ENCODE peak calls at places on chromosome 21, in four cellular contexts. W, D, K and P are unnamed samples.

GRCh38 chr21:41349607-41350390 is 12.0 kb upstream of the MX2 start:
- DNase-seq in W (no peak), K (no peak), D (no peak), P (no peak)

GRCh38 chr21:42120904-42121535 is 49.9 kb downstream of the UMODL1 start:
- DNase-seq in K (no peak), D (no peak), W (no peak), P (no peak)

GRCh38 chr21:46226920-46227599 is 1.5 kb downstream of the LSS start:
- DNase-seq in W (no peak), K (peak), D (no peak), P (no peak)

GRCh38 chr21:39807738-39808137 is 59.5 kb upstream of the PCP4 start:
- DNase-seq in K (no peak), D (no peak), W (no peak), P (no peak)

GRCh38 chr21:38669186-38669585 is 136.5 kb upstream of the ETS2 start:
- DNase-seq in W (peak), D (peak), K (peak), P (no peak)

GRCh38 chr21:40850071-40850470 is 3.1 kb upstream of the DSCAM start:
- DNase-seq in W (no peak), K (no peak), D (no peak), P (no peak)

GRCh38 chr21:41610042-41610839 is 102.3 kb upstream of the TMPRSS2 start:
- DNase-seq in W (peak), K (peak), D (peak), P (peak)

GRCh38 chr21:31011412-31011811 is 26.9 kb downstream of the KRTAP19-8 start:
- DNase-seq in D (no peak), K (no peak), W (no peak), P (no peak)

GRCh38 chr21:42474043-42474831 is 21.8 kb downstream of the RSPH1 start:
- DNase-seq in D (peak), W (peak), K (no peak), P (peak)

GRCh38 chr21:28758883-28759242 is 233.8 kb downstream of the LTN1 start:
- DNase-seq in D (no peak), K (no peak), W (no peak), P (no peak)

GRCh38 chr21:22346576-22346975 is 1348.4 kb downstream of the NCAM2 start:
- DNase-seq in W (no peak), D (no peak), K (no peak), P (no peak)

GRCh38 chr21:37139902-37140301 is 66.8 kb downstream of the TTC3 start:
- DNase-seq in W (no peak), K (no peak), D (no peak), P (no peak)
- TF ChIP-seq HMGXB4 in W (no peak), K (no peak), D (no peak), P (no peak)

GRCh38 chr21:16040601-16041000 is 310.8 kb downstream of the USP25 start:
- DNase-seq in W (no peak), D (peak), K (no peak), P (no peak)
- TF ChIP-seq HMGXB4 in W (no peak), D (no peak), K (no peak), P (no peak)

GRCh38 chr21:33028271-33028670 is 2.5 kb downstream of the OLIG2 start:
- DNase-seq in K (no peak), W (no peak), D (no peak), P (no peak)
- TF ChIP-seq HMGXB4 in K (no peak), W (no peak), D (no peak), P (no peak)

DNA sequence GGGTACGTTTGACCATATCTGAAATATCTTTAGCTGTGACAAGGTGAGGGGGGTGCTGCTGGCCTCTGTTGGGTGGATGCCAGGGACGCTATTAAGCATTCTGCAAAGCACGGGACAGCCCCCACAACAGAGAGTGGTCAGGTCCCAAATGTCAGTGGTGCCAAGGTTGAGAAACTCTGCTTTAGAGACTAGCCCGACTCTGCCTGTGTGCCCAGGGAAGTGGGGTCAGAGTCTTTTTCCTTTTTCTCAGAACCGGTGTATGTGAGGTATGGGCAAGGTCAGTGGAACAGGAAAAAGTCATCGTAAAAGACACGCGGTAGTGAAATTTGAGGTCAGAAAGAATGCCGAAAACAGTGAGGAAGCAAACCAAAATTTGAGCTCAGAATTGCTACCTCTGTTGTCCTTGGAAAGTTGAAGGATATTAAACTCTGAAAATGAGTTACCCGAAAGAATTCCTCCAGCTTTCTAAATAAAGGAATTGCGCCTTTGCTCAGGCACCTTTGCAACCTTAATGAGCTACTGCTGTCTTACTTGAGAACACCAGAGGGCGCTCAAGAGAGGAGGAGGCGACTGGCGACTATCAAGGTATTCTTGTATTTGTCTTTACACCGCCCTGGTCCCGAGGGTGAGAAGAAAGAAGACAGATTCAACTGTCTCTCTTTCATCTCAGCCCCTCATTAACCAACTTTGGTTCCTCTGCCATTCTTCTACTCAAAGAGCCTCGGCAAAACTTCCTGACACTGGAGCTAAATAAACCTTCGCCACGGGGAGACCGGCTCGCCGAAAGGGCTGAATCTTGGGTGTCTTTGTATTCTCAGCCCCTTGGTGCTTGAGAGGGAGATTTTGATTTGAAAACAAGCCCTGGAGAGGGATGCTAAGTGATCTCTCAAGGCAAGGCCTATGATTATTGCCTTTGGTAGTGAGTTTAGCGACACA is 85.4 kb upstream of the OLIG2 start:
- DNase-seq in D (peak), K (peak), W (peak), P (peak)
- TF ChIP-seq HMGXB4 in D (no peak), K (no peak), W (no peak), P (no peak)

DNA sequence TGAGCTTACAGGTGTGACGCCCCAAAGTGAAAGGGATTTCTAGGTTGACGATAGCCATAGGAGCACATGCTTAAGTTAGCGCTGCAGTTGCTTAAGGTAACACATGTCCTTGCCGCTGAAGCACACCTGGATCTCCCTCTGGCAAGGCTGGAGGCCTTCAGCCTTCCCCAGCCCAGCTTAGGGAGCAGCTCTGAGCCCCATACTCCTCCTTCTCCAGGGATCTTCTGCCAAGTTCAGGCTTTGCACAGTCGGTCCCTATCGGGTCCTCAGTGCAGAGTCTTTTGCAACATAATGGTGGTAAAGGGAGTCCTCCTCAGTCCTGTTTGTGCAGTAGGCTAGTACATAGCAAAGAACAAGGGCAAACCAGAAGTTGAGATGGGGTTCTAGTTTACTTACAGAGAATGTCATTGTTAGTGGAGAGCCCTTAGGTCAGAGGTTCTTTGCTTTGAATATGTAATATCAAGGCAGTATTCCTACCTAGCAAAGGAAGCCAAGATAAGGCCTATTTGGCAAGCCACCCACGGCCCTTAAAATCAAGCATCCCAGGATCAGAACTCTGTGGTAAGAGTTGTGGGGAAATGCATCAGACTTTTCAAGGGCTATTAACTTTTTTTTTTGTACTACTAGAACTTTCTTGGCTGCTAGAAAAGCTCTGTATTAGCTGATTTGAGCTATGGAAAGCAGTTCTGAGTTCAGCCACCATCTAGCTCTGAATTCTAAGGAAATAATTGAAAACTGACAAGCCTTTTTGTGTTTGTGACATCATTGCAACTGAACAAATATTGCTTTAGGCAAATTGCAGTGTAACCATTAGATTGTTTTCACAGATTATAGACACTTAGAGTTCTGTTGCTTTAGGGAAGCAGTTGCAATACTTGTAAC is 1.4 kb downstream of the EVA1C start:
- DNase-seq in W (no peak), K (no peak), D (no peak), P (no peak)
- TF ChIP-seq HMGXB4 in W (no peak), K (no peak), D (no peak), P (no peak)

GRCh38 chr21:44896561-44897286 is 23.2 kb upstream of the PTTG1IP start:
- DNase-seq in D (no peak), K (peak), W (no peak), P (no peak)

GRCh38 chr21:44898851-44899767 is 21.6 kb downstream of the ITGB2 start:
- DNase-seq in K (no peak), W (no peak), D (no peak), P (no peak)

GRCh38 chr21:44899768-44900558 is 20.7 kb downstream of the ITGB2 start:
- DNase-seq in K (no peak), D (no peak), W (no peak), P (peak)

GRCh38 chr21:44897326-44898010 is 23.2 kb downstream of the ITGB2 start:
- DNase-seq in K (peak), W (no peak), D (no peak), P (peak)

GRCh38 chr21:44898011-44898493 is 22.6 kb downstream of the ITGB2 start:
- DNase-seq in W (no peak), D (no peak), K (no peak), P (no peak)
- TF ChIP-seq HMGXB4 in W (no peak), D (no peak), K (no peak), P (no peak)